ENCODE peak calls at places on chromosome 7, in five cellular contexts. L is kidney epithelial cell, E is OCI-LY7, M is cardiac muscle cell, D is GM20000. Z is an unnamed sample.

GRCh38 chr7:112001089-112001826 is 204.9 kb downstream of the DOCK4 start:
- DNase-seq in L (peak), E (no peak), M (no peak), D (no peak), Z (no peak)

GRCh38 chr7:30997316-30997715 is 33.6 kb downstream of the GHRHR start:
- DNase-seq in L (no peak), E (no peak), M (no peak), D (no peak), Z (no peak)

GRCh38 chr7:151238924-151239836 is 6.9 kb downstream of the CHPF2 start:
- DNase-seq in L (no peak), E (peak), M (no peak), D (no peak), Z (no peak)

GRCh38 chr7:44977304-44977858 is 1.4 kb downstream of the MYO1G start:
- DNase-seq in L (no peak), E (peak), M (no peak), D (peak), Z (peak)

GRCh38 chr7:51274001-51274400 is 42.6 kb downstream of the COBL start:
- DNase-seq in L (no peak), E (no peak), M (no peak), D (no peak), Z (no peak)

GRCh38 chr7:245574-246295 is 44.2 kb upstream of the FOXL3 start:
- DNase-seq in L (no peak), E (no peak), M (no peak), D (no peak), Z (no peak)

GRCh38 chr7:77327067-77327931 is 88.8 kb downstream of the GSAP start:
- DNase-seq in L (peak), E (no peak), M (no peak), D (no peak), Z (no peak)

GRCh38 chr7:157822688-157823031 is 485.9 kb downstream of the DNAJB6 start:
- DNase-seq in L (no peak), E (no peak), M (no peak), D (no peak), Z (no peak)

DNA sequence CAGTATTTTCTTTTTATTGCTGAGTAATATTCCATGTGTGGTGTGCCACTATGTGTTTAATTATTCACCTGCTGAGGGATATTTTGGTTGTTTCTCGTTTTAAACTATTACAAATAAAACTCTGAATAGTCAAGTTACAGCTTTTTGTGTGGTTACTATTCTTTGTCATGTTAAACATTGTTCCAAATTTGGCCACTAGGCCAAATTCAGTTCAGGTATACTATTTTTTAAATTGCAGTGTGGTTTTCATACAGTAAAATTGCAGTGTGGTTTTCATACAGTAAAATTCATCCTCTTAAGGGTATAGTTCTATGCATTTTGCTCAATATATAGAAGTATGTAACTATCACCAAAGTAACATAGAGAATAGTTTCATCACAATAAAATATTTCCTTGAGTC is 97.4 kb upstream of the FAM3C start:
- DNase-seq in L (no peak), E (no peak), M (no peak), D (no peak), Z (no peak)
- TF ChIP-seq CTCF in L (no peak), E (peak), M (no peak), D (no peak), Z (no peak)

DNA sequence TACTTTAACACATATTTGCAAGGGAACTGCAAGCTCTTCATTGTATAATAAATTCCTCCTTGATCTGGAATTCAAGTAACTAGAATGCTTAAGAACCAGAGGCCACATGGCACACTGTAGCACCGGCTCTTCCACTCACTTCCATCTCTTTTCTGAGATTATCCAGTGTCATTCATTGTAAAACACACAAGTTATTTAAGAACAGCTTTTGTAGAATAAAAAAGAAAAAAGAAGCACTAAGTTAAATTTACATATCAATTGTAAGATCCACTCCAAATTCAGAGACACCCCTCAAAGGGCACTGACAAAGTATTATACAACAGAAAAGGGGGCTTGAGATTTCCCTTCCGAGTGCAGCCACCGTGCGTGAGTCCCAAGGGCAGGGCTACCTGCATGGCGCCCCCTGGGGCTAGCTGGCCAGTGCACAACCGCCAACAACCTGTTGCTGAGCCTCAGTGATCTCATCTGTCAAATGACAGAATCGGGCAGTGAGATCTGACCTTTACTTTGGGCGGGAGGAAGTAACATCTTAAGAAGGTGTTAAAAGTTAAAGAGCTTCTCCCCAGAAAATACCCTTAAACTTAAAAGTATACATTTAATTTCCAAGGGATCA is 12.5 kb downstream of the GLI3 start:
- DNase-seq in L (no peak), E (no peak), M (no peak), D (no peak), Z (no peak)
- TF ChIP-seq CTCF in L (peak), E (no peak), M (no peak), D (no peak), Z (no peak)

DNA sequence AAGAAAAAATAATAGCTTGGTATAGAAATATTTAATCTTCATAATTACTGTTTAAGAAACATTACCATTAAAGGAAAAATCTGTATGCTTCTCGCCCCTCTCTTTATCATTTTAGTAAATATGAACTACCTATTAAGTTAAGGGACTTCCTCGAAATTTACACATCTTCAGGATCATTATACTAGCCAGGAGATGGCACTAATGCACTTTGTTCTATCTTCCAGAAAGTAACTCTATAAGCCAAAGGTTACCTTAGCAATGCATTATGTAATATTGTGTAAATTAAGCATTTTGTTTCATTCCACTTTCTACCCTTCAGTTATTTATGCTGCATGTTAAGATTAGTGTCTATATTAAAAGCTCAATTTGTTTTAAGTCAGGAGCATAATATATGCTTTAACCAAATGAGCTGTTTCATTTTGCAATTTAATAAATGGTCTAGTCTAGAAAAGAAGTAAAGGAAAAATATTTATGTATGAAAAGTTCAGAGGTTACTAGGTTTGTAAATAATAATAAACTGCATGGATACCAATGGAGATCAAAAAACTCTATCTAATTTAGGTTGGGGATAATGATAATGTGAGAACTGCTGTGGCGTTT is 128.4 kb downstream of the ANKRD7 start:
- DNase-seq in L (no peak), E (peak), M (peak), D (no peak), Z (no peak)
- TF ChIP-seq CTCF in L (peak), E (peak), M (no peak), D (no peak), Z (no peak)

GRCh38 chr7:17474724-17475344 is 176.4 kb downstream of the AHR start:
- DNase-seq in L (no peak), E (no peak), M (no peak), D (no peak), Z (no peak)
- TF ChIP-seq CTCF in L (peak), E (no peak), M (peak), D (no peak), Z (no peak)

DNA sequence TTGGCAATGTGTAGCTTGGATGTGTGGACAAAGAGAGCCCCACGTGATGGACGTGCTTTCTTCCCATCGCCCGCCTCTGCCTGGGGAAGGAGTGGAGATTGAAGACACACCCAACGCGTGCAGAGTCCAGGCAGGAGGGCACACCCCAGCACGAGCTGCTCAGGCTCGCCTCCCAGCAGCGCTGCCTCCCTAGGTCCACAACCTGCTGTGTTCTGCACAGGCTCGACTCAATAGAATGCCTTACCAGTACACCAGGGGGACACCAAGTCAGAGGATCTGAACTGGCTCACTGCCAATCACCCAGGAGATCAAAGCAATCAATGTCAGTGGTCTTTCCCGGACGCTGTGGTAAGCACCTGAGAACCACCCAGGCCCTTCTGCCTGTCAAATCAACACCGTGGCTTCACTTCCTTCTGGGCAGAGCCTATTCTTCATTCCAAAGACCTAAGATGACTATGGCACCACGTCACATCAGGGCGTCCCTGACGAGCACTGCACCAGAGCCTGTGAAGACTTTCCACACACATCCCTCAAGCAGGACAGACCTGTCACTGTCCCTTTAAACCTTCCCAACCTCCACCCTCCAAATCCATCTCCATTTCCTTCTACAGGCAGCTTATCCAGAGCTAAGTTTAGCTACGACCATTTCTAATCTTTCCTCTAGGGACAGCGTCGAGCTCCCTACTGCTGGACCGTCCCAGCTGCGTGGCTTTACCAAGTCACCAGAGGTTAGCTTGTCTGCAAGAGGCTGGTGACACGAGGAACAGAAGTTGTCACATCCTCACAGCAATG is 72.3 kb downstream of the AMZ1 start:
- DNase-seq in L (no peak), E (peak), M (peak), D (peak), Z (no peak)
- TF ChIP-seq CTCF in L (peak), E (peak), M (peak), D (no peak), Z (no peak)

GRCh38 chr7:114309729-114310128 is 104.9 kb upstream of the FOXP2 start:
- DNase-seq in L (no peak), E (no peak), M (no peak), D (no peak), Z (no peak)

GRCh38 chr7:114312649-114313048 is 102.0 kb upstream of the FOXP2 start:
- DNase-seq in L (no peak), E (no peak), M (no peak), D (no peak), Z (no peak)

DNA sequence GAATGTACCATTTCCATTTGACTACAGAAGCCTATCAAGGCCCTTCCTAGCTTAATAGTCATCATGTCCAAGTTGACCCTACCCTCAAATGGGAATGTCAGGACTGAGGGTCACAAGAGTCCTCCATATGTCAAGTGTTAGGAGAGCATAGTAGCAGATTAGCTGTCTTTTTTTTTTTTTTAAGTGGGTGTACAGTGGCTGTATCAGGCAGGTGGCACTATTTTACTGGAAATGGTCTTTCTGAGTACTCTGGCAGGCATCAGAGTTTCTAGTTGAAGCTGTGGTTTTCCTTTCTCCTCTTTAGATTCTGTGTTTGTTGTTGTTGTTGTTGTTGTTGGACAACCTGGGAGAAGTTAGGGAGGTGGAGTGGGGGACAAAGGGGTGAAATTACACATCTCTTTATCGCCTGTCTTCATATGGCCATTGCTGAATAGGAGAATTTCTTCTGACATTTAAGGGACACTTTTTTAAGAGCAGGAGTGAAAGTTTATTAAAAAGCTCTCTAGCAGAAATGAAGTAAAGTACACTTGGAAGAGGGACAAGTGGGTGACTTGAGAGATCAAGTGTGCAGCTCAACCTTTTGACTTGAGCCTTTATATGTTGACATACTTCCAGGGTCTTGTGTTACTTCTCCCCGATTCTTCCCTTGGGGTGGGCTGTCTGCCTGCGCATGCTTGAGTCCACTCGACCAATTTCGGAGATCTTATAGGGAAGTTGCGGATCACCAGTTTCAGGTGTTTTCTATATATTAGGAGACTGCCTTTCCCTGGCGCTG is 104.1 kb upstream of the FOXP2 start:
- DNase-seq in L (no peak), E (no peak), M (no peak), D (no peak), Z (no peak)
- TF ChIP-seq CTCF in L (no peak), E (peak), M (no peak), D (no peak), Z (peak)